ENCODE peak calls at places on chromosomes 16 and 17, in ten cellular contexts. One of them, this sample, is unnamed.

GRCh38 chr16:50045412-50045811 is 20.4 kb upstream of the HEATR3 start:
- DNase-seq in EH: no peak
- DNase-seq in BJ: no peak
- DNase-seq in HFFc6: no peak
- DNase-seq in fibroblast of pulmonary artery: no peak
- DNase-seq in B cell: no peak
- DNase-seq in NCI-H2171 treated with DMSO at 0.1 percent for 48 hours: no peak
- DNase-seq in bronchial epithelial cell: no peak
- DNase-seq in COLO829: no peak
- DNase-seq in activated T-cell treated with anti-CD3 and anti-CD28 coated beads, Interleukin-2, amount 50 U/mL, for 48 hours: no peak
- DNase-seq in this sample: no peak

GRCh38 chr16:50718761-50719400 is 23.0 kb upstream of the CYLD start:
- DNase-seq in EH: no peak
- DNase-seq in BJ: no peak
- DNase-seq in HFFc6: no peak
- DNase-seq in fibroblast of pulmonary artery: no peak
- DNase-seq in B cell: no peak
- DNase-seq in NCI-H2171 treated with DMSO at 0.1 percent for 48 hours: no peak
- DNase-seq in bronchial epithelial cell: peak; percentile 73
- DNase-seq in COLO829: no peak
- DNase-seq in activated T-cell treated with anti-CD3 and anti-CD28 coated beads, Interleukin-2, amount 50 U/mL, for 48 hours: no peak
- DNase-seq in this sample: peak; percentile 25

GRCh38 chr17:63039899-63040602 is 74.0 kb downstream of the TANC2 start:
- DNase-seq in EH: peak; percentile 70
- DNase-seq in BJ: no peak
- DNase-seq in HFFc6: peak; percentile 22
- DNase-seq in fibroblast of pulmonary artery: peak; percentile 46
- DNase-seq in B cell: no peak
- DNase-seq in NCI-H2171 treated with DMSO at 0.1 percent for 48 hours: no peak
- DNase-seq in bronchial epithelial cell: peak; percentile 71
- DNase-seq in COLO829: no peak
- DNase-seq in activated T-cell treated with anti-CD3 and anti-CD28 coated beads, Interleukin-2, amount 50 U/mL, for 48 hours: no peak
- DNase-seq in this sample: no peak

GRCh38 chr17:42163113-42163512 is 8.3 kb upstream of the RAB5C start:
- DNase-seq in EH: no peak
- DNase-seq in BJ: no peak
- DNase-seq in HFFc6: no peak
- DNase-seq in fibroblast of pulmonary artery: no peak
- DNase-seq in B cell: no peak
- DNase-seq in NCI-H2171 treated with DMSO at 0.1 percent for 48 hours: no peak
- DNase-seq in bronchial epithelial cell: no peak
- DNase-seq in COLO829: no peak
- DNase-seq in activated T-cell treated with anti-CD3 and anti-CD28 coated beads, Interleukin-2, amount 50 U/mL, for 48 hours: peak; percentile 74
- DNase-seq in this sample: peak; percentile 67

GRCh38 chr17:28788100-28788499 is 44.3 kb downstream of the TRAF4 start:
- DNase-seq in EH: no peak
- DNase-seq in BJ: no peak
- DNase-seq in HFFc6: no peak
- DNase-seq in fibroblast of pulmonary artery: no peak
- DNase-seq in B cell: no peak
- DNase-seq in NCI-H2171 treated with DMSO at 0.1 percent for 48 hours: no peak
- DNase-seq in bronchial epithelial cell: no peak
- DNase-seq in COLO829: no peak
- DNase-seq in activated T-cell treated with anti-CD3 and anti-CD28 coated beads, Interleukin-2, amount 50 U/mL, for 48 hours: no peak
- DNase-seq in this sample: no peak

GRCh38 chr16:56789360-56789759 is 59.4 kb downstream of the NUP93 start:
- DNase-seq in EH: peak; percentile 58
- DNase-seq in BJ: no peak
- DNase-seq in HFFc6: peak; percentile 56
- DNase-seq in fibroblast of pulmonary artery: peak; percentile 48
- DNase-seq in B cell: no peak
- DNase-seq in NCI-H2171 treated with DMSO at 0.1 percent for 48 hours: peak; percentile 85
- DNase-seq in bronchial epithelial cell: peak; percentile 60
- DNase-seq in COLO829: no peak
- DNase-seq in activated T-cell treated with anti-CD3 and anti-CD28 coated beads, Interleukin-2, amount 50 U/mL, for 48 hours: no peak
- DNase-seq in this sample: peak; percentile 51

GRCh38 chr17:79027925-79028491 is 4.0 kb downstream of the C1QTNF1 start:
- DNase-seq in EH: peak; percentile 75
- DNase-seq in BJ: no peak
- DNase-seq in HFFc6: no peak
- DNase-seq in fibroblast of pulmonary artery: peak; percentile 75
- DNase-seq in B cell: no peak
- DNase-seq in NCI-H2171 treated with DMSO at 0.1 percent for 48 hours: peak; percentile 22
- DNase-seq in bronchial epithelial cell: no peak
- DNase-seq in COLO829: no peak
- DNase-seq in activated T-cell treated with anti-CD3 and anti-CD28 coated beads, Interleukin-2, amount 50 U/mL, for 48 hours: no peak
- DNase-seq in this sample: no peak

GRCh38 chr17:7755095-7755890 is 37.7 kb downstream of the DNAH2 start:
- DNase-seq in EH: no peak
- DNase-seq in BJ: no peak
- DNase-seq in HFFc6: no peak
- DNase-seq in fibroblast of pulmonary artery: no peak
- DNase-seq in B cell: no peak
- DNase-seq in NCI-H2171 treated with DMSO at 0.1 percent for 48 hours: no peak
- DNase-seq in bronchial epithelial cell: peak; percentile 84
- DNase-seq in COLO829: no peak
- DNase-seq in activated T-cell treated with anti-CD3 and anti-CD28 coated beads, Interleukin-2, amount 50 U/mL, for 48 hours: no peak
- DNase-seq in this sample: no peak

GRCh38 chr17:28370035-28370743 is at the start of gene VTN:
- DNase-seq in EH: peak; percentile 74
- DNase-seq in BJ: no peak
- DNase-seq in HFFc6: no peak
- DNase-seq in fibroblast of pulmonary artery: peak; percentile 70
- DNase-seq in B cell: no peak
- DNase-seq in NCI-H2171 treated with DMSO at 0.1 percent for 48 hours: no peak
- DNase-seq in bronchial epithelial cell: no peak
- DNase-seq in COLO829: peak; percentile 29
- DNase-seq in activated T-cell treated with anti-CD3 and anti-CD28 coated beads, Interleukin-2, amount 50 U/mL, for 48 hours: no peak
- DNase-seq in this sample: peak; percentile 98

GRCh38 chr16:75566040-75566888 is at the start of gene GABARAPL2:
- DNase-seq in EH: peak; percentile 78
- DNase-seq in BJ: no peak
- DNase-seq in HFFc6: peak; percentile 48
- DNase-seq in fibroblast of pulmonary artery: peak; percentile 72
- DNase-seq in B cell: peak; percentile 90
- DNase-seq in NCI-H2171 treated with DMSO at 0.1 percent for 48 hours: peak; percentile 89
- DNase-seq in bronchial epithelial cell: peak; percentile 61
- DNase-seq in COLO829: peak; percentile 62
- DNase-seq in activated T-cell treated with anti-CD3 and anti-CD28 coated beads, Interleukin-2, amount 50 U/mL, for 48 hours: peak; percentile 93
- DNase-seq in this sample: peak; percentile 91

GRCh38 chr17:62898239-62898864 is 67.7 kb upstream of the TANC2 start:
- DNase-seq in EH: peak; percentile 72
- DNase-seq in BJ: peak; percentile 19
- DNase-seq in HFFc6: peak; percentile 34
- DNase-seq in fibroblast of pulmonary artery: peak; percentile 60
- DNase-seq in B cell: no peak
- DNase-seq in NCI-H2171 treated with DMSO at 0.1 percent for 48 hours: no peak
- DNase-seq in bronchial epithelial cell: no peak
- DNase-seq in COLO829: peak; percentile 63
- DNase-seq in activated T-cell treated with anti-CD3 and anti-CD28 coated beads, Interleukin-2, amount 50 U/mL, for 48 hours: no peak
- DNase-seq in this sample: no peak

GRCh38 chr17:4483012-4483840 is 15.5 kb upstream of the SPNS2 start:
- DNase-seq in EH: no peak
- DNase-seq in BJ: no peak
- DNase-seq in HFFc6: no peak
- DNase-seq in fibroblast of pulmonary artery: no peak
- DNase-seq in B cell: no peak
- DNase-seq in NCI-H2171 treated with DMSO at 0.1 percent for 48 hours: no peak
- DNase-seq in bronchial epithelial cell: peak; percentile 87
- DNase-seq in COLO829: no peak
- DNase-seq in activated T-cell treated with anti-CD3 and anti-CD28 coated beads, Interleukin-2, amount 50 U/mL, for 48 hours: no peak
- DNase-seq in this sample: no peak

GRCh38 chr17:40871316-40871715 is 4.3 kb upstream of the KRT12 start:
- DNase-seq in EH: no peak
- DNase-seq in BJ: no peak
- DNase-seq in HFFc6: no peak
- DNase-seq in fibroblast of pulmonary artery: no peak
- DNase-seq in B cell: no peak
- DNase-seq in NCI-H2171 treated with DMSO at 0.1 percent for 48 hours: no peak
- DNase-seq in bronchial epithelial cell: no peak
- DNase-seq in COLO829: no peak
- DNase-seq in activated T-cell treated with anti-CD3 and anti-CD28 coated beads, Interleukin-2, amount 50 U/mL, for 48 hours: no peak
- DNase-seq in this sample: no peak

GRCh38 chr17:49223517-49224197 is 6.9 kb downstream of the PHOSPHO1 start:
- DNase-seq in EH: peak; percentile 45
- DNase-seq in BJ: no peak
- DNase-seq in HFFc6: no peak
- DNase-seq in fibroblast of pulmonary artery: peak; percentile 22
- DNase-seq in B cell: peak; percentile 55
- DNase-seq in NCI-H2171 treated with DMSO at 0.1 percent for 48 hours: no peak
- DNase-seq in bronchial epithelial cell: no peak
- DNase-seq in COLO829: peak; percentile 62
- DNase-seq in activated T-cell treated with anti-CD3 and anti-CD28 coated beads, Interleukin-2, amount 50 U/mL, for 48 hours: peak; percentile 88
- DNase-seq in this sample: peak; percentile 68